ENCODE peak calls at places on chromosomes 11 and 22, in nine cellular contexts. X, M, K, T, E, H, G, Q and O are unnamed samples.

GRCh38 chr11:70586261-70587094 is 188.1 kb downstream of the CTTN start:
- DNase-seq in X (no peak), M (no peak), K (no peak), T (no peak), E (no peak), H (no peak), G (no peak), Q (no peak), O (no peak)

GRCh38 chr11:125638315-125638714 is 13.4 kb downstream of the CHEK1 start:
- DNase-seq in X (no peak), M (no peak), K (no peak), T (no peak), E (no peak), H (no peak), G (no peak), Q (no peak), O (no peak)

GRCh38 chr11:132821027-132821426 is 711.3 kb downstream of the OPCML start:
- DNase-seq in X (no peak), M (no peak), K (no peak), T (no peak), E (no peak), H (no peak), G (no peak), Q (no peak), O (no peak)

GRCh38 chr22:38718414-38718813 is 12.7 kb downstream of the GTPBP1 start:
- DNase-seq in X (no peak), M (no peak), K (no peak), T (peak), E (peak), H (no peak), G (peak), Q (peak), O (peak)

GRCh38 chr11:19892876-19893275 is 180.2 kb downstream of the NAV2 start:
- DNase-seq in X (no peak), M (no peak), K (no peak), T (peak), E (no peak), H (no peak), G (peak), Q (peak), O (no peak)

GRCh38 chr22:28750471-28750881 is 8.6 kb downstream of the HSCB start:
- DNase-seq in X (no peak), M (no peak), K (no peak), T (peak), E (no peak), H (no peak), G (peak), Q (peak), O (no peak)

GRCh38 chr11:104275992-104276391 is 112.0 kb upstream of the PDGFD start:
- DNase-seq in X (no peak), M (no peak), K (no peak), T (no peak), E (no peak), H (no peak), G (no peak), Q (peak), O (peak)

GRCh38 chr22:30246962-30247376 is 410 bp upstream of the LIF start:
- DNase-seq in X (no peak), M (no peak), K (no peak), T (no peak), E (no peak), H (no peak), G (no peak), Q (no peak), O (no peak)

GRCh38 chr11:119023741-119024140 is 5.2 kb downstream of the TRAPPC4 start:
- DNase-seq in X (no peak), M (no peak), K (no peak), T (no peak), E (no peak), H (peak), G (no peak), Q (no peak), O (no peak)

GRCh38 chr22:49967333-49968241 is 7.0 kb downstream of the PIM3 start:
- DNase-seq in X (peak), M (peak), K (peak), T (no peak), E (peak), H (no peak), G (peak), Q (no peak), O (peak)

GRCh38 chr11:116725434-116726221 is 47.2 kb downstream of the BUD13 start:
- DNase-seq in X (no peak), M (no peak), K (no peak), T (no peak), E (peak), H (no peak), G (no peak), Q (peak), O (no peak)

GRCh38 chr22:43798492-43798891 is 13.6 kb downstream of the EFCAB6 start:
- DNase-seq in X (no peak), M (no peak), K (no peak), T (no peak), E (no peak), H (peak), G (no peak), Q (peak), O (no peak)

GRCh38 chr22:36923458-36923784 is 10.0 kb downstream of the CSF2RB start:
- DNase-seq in X (no peak), M (no peak), K (no peak), T (no peak), E (no peak), H (no peak), G (no peak), Q (no peak), O (no peak)

GRCh38 chr11:61976813-61977475 is 9.5 kb upstream of the FTH1 start:
- DNase-seq in X (no peak), M (no peak), K (no peak), T (no peak), E (no peak), H (no peak), G (no peak), Q (no peak), O (no peak)

GRCh38 chr22:36323855-36324331 is 63.9 kb downstream of the MYH9 start:
- DNase-seq in X (no peak), M (peak), K (peak), T (peak), E (peak), H (no peak), G (peak), Q (peak), O (no peak)

GRCh38 chr11:16911186-16911585 is 103.0 kb downstream of the PLEKHA7 start:
- DNase-seq in X (no peak), M (no peak), K (no peak), T (no peak), E (no peak), H (no peak), G (peak), Q (no peak), O (no peak)

GRCh38 chr22:30245181-30245984 is 1.2 kb downstream of the LIF start:
- DNase-seq in X (no peak), M (no peak), K (no peak), T (no peak), E (no peak), H (no peak), G (peak), Q (no peak), O (no peak)

GRCh38 chr11:120547871-120548681 is 36.5 kb downstream of the GRIK4 start:
- DNase-seq in X (peak), M (no peak), K (peak), T (peak), E (peak), H (no peak), G (peak), Q (peak), O (peak)

GRCh38 chr11:72668645-72669347 is 5.4 kb downstream of the PDE2A start:
- DNase-seq in X (no peak), M (no peak), K (no peak), T (no peak), E (no peak), H (peak), G (no peak), Q (no peak), O (no peak)

GRCh38 chr11:86523738-86524602 is 148.4 kb downstream of the ME3 start:
- DNase-seq in X (no peak), M (no peak), K (no peak), T (peak), E (no peak), H (no peak), G (peak), Q (peak), O (no peak)

GRCh38 chr22:24445481-24446290 is 18.3 kb downstream of the ADORA2A start:
- DNase-seq in X (no peak), M (no peak), K (no peak), T (no peak), E (no peak), H (peak), G (no peak), Q (no peak), O (no peak)

GRCh38 chr11:328012-328411 is 7.4 kb upstream of the IFITM3 start:
- DNase-seq in X (no peak), M (no peak), K (no peak), T (no peak), E (no peak), H (no peak), G (no peak), Q (no peak), O (no peak)

GRCh38 chr11:95585752-95586077 is 203.9 kb downstream of the FAM76B start:
- DNase-seq in X (no peak), M (no peak), K (no peak), T (no peak), E (no peak), H (no peak), G (no peak), Q (no peak), O (no peak)

GRCh38 chr11:95586155-95586554 is 203.4 kb downstream of the FAM76B start:
- DNase-seq in X (no peak), M (no peak), K (no peak), T (no peak), E (no peak), H (no peak), G (no peak), Q (no peak), O (no peak)

GRCh38 chr11:95584180-95584579 is 205.4 kb downstream of the FAM76B start:
- DNase-seq in X (no peak), M (no peak), K (no peak), T (peak), E (no peak), H (no peak), G (peak), Q (peak), O (no peak)

GRCh38 chr11:95585071-95585751 is 204.4 kb downstream of the FAM76B start:
- DNase-seq in X (no peak), M (no peak), K (no peak), T (peak), E (no peak), H (no peak), G (peak), Q (peak), O (no peak)

GRCh38 chr11:95584589-95584988 is 205.0 kb downstream of the FAM76B start:
- DNase-seq in X (no peak), M (no peak), K (no peak), T (no peak), E (no peak), H (no peak), G (no peak), Q (no peak), O (no peak)
- TF ChIP-seq CTCF in X (no peak), M (no peak), K (no peak), T (no peak), E (no peak), H (peak), G (no peak), Q (no peak), O (no peak)

DNA sequence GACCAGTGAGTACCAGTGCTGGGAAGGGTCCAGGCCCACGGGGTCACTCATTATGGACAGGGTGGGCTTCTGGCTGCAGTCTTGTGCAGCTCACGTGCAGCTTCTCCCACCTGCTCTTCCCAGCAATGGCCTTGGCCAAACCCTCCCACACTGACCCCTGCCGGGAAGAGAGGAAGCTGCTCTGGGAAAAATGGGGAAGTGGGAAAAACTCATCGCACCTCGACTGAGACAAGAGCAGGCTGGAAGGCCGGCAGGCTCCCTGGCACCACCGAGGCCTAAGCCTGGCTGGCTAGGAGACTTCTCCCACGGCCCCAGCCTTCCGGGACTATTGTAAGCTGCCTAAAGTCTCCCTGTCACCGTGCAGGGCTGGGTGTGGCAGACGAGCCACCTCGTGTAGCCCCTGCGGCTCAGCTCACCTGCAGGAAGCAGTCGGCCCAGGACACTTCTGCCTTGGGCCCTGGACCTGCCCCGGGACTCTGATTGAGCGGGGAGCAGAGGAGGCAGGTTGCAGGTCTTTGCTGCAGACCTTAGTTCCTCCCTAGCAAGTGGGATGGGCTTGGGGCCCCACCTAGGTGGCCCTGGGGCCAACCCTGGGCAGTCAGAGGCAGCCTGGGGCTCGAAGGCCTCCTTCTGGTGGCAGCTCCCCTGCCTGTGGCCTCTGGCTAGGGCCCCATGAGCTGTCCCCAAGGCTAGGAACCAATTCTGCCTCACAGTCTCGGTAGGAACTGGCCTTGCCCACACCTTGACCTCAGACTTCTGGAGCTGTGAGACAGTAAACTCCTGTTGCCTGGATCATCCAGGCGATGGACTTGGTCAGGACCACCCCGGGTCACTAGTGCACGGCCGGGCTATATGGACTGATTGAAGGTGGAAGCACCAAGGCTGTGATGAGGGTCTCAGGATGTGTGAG is 23.1 kb downstream of the MRGPRG start:
- DNase-seq in X (no peak), M (no peak), K (no peak), T (no peak), E (no peak), H (no peak), G (peak), Q (peak), O (no peak)
- TF ChIP-seq CTCF in X (peak), M (no peak), K (peak), T (peak), E (no peak), H (no peak), G (peak), Q (peak), O (no peak)

GRCh38 chr11:12868315-12869073 is 140.6 kb upstream of the RASSF10 start:
- DNase-seq in X (no peak), M (no peak), K (no peak), T (peak), E (no peak), H (no peak), G (peak), Q (peak), O (no peak)
- TF ChIP-seq CTCF in X (peak), M (no peak), K (peak), T (peak), E (no peak), H (no peak), G (peak), Q (peak), O (no peak)

DNA sequence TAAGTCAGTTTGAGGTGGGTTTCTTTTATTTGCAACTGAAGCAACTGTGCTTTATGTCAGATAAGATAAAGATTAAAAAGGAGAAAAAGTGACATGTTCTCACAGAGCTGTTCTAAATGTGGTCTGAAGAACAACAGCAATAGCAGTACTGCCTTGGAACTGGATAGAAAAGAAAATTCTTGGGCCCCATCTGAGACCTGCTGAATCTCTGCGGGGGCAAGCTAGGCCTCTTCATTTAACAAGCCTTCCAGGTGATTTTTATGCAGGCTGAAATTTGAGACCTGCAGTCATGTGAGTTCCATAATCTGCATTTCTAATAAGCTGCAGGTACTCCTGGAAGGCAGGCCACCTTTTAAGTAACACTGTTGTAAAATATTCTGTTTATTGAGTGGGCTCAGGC is 91.4 kb upstream of the CTSC start:
- DNase-seq in X (no peak), M (no peak), K (no peak), T (no peak), E (no peak), H (no peak), G (no peak), Q (no peak), O (no peak)
- TF ChIP-seq CTCF in X (no peak), M (no peak), K (no peak), T (no peak), E (no peak), H (no peak), G (no peak), Q (no peak), O (no peak)

GRCh38 chr22:33923660-33924246 is 3.5 kb upstream of the LARGE1 start:
- DNase-seq in X (peak), M (no peak), K (no peak), T (peak), E (no peak), H (peak), G (peak), Q (peak), O (peak)
- TF ChIP-seq CTCF in X (peak), M (no peak), K (peak), T (peak), E (peak), H (peak), G (peak), Q (peak), O (no peak)

GRCh38 chr11:110295487-110296225 is 758 bp downstream of the RDX start:
- DNase-seq in X (peak), M (peak), K (peak), T (peak), E (peak), H (peak), G (peak), Q (peak), O (peak)
- TF ChIP-seq CTCF in X (no peak), M (no peak), K (no peak), T (no peak), E (no peak), H (no peak), G (no peak), Q (no peak), O (no peak)